ENCODE peak calls at places on chromosomes 6 and 20, in four cellular contexts. One of them, this sample, is unnamed.

GRCh38 chr6:134520181-134521115 is 202.5 kb upstream of the SGK1 start:
- DNase-seq in H9: no peak
- DNase-seq in mesendoderm: no peak
- DNase-seq in IMR-90: peak
- DNase-seq in this sample: no peak

GRCh38 chr6:91063362-91063761 is 476.5 kb upstream of the MAP3K7 start:
- DNase-seq in H9: no peak
- DNase-seq in IMR-90: no peak
- DNase-seq in mesendoderm: no peak
- DNase-seq in this sample: no peak

GRCh38 chr20:22776369-22776768 is 192.0 kb upstream of the FOXA2 start:
- DNase-seq in mesendoderm: no peak
- DNase-seq in IMR-90: no peak
- DNase-seq in H9: no peak
- DNase-seq in this sample: no peak

GRCh38 chr20:10524034-10524476 is 89.0 kb downstream of the SLX4IP start:
- DNase-seq in H9: peak
- DNase-seq in mesendoderm: peak
- DNase-seq in IMR-90: peak
- DNase-seq in this sample: no peak

GRCh38 chr20:58294497-58295455 is 14.7 kb upstream of the RAB22A start:
- DNase-seq in H9: no peak
- DNase-seq in IMR-90: no peak
- DNase-seq in mesendoderm: peak
- DNase-seq in this sample: no peak

GRCh38 chr6:42047790-42048405 is 2.4 kb upstream of the TAF8 start:
- DNase-seq in IMR-90: no peak
- DNase-seq in mesendoderm: no peak
- DNase-seq in H9: no peak
- DNase-seq in this sample: no peak

GRCh38 chr6:37624606-37625574 is 72.8 kb downstream of the MDGA1 start:
- DNase-seq in IMR-90: no peak
- DNase-seq in H9: no peak
- DNase-seq in mesendoderm: no peak
- DNase-seq in this sample: no peak

GRCh38 chr6:32457054-32457453 is 17.4 kb downstream of the HLA-DRA start:
- DNase-seq in H9: no peak
- DNase-seq in IMR-90: no peak
- DNase-seq in mesendoderm: no peak
- DNase-seq in this sample: no peak

GRCh38 chr6:408599-409102 is 17.1 kb downstream of the IRF4 start:
- DNase-seq in mesendoderm: peak
- DNase-seq in IMR-90: peak
- DNase-seq in H9: peak
- DNase-seq in this sample: peak

GRCh38 chr6:96816182-96816888 is 20.9 kb downstream of the GPR63 start:
- DNase-seq in H9: peak
- DNase-seq in mesendoderm: peak
- DNase-seq in IMR-90: peak
- DNase-seq in this sample: no peak

GRCh38 chr6:108589244-108589730 is 28.6 kb downstream of the FOXO3 start:
- DNase-seq in mesendoderm: peak
- DNase-seq in H9: peak
- DNase-seq in IMR-90: peak
- DNase-seq in this sample: peak
- H2BK5ac ChIP-seq in mesendoderm: no peak
- H2BK5ac ChIP-seq in H9: no peak
- H2BK5ac ChIP-seq in IMR-90: peak
- H2BK5ac ChIP-seq in this sample: no peak

GRCh38 chr6:142945071-142945445 is at the start of gene HIVEP2:
- DNase-seq in IMR-90: peak
- DNase-seq in mesendoderm: peak
- DNase-seq in H9: peak
- DNase-seq in this sample: peak

GRCh38 chr6:142946924-142947701 is 2.1 kb upstream of the HIVEP2 start:
- DNase-seq in H9: peak
- DNase-seq in mesendoderm: peak
- DNase-seq in IMR-90: peak
- DNase-seq in this sample: peak

GRCh38 chr6:142945446-142946180 is 637 bp upstream of the HIVEP2 start:
- DNase-seq in H9: no peak
- DNase-seq in IMR-90: no peak
- DNase-seq in mesendoderm: peak
- DNase-seq in this sample: peak

GRCh38 chr6:142947702-142948480 is 2.9 kb upstream of the HIVEP2 start:
- DNase-seq in mesendoderm: no peak
- DNase-seq in H9: no peak
- DNase-seq in IMR-90: no peak
- DNase-seq in this sample: no peak

DNA sequence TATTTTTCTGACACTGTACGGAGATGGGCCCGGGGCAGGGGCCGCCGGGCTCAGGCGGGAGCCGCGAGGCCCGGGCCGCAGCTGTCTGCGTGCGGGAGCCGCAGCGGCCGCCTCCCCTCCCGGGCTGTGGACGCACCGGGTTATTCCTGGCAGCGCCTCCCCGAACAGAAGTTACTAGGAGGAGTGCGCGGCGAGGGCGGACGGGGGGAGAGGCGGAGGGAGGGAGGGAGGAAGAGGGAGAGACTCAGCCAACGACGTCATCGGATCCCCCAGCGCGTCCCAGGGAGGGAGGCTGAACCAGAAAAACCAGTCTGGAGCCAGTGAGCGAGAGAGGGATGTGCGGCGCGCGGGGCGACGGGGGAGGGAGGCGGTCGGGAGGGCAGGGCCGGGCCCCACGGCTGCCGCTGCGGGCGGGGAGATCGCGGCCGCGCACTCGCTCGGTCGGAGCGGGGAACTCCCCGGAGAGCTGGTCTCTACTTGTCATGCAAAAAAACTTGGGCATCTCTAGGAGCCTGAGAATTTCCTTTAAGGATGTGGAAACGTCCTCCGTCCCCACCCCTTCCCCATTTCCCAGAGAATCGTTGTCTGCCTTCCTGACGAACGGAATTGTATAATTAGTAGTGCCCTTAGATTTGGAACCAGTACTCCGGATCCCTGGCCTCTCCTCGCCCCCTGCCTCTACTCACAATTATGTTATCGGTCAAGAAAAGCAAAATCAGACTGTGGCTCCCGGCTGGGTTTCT is 1.4 kb upstream of the HIVEP2 start:
- DNase-seq in H9: peak
- DNase-seq in IMR-90: peak
- DNase-seq in mesendoderm: peak
- DNase-seq in this sample: peak
- H2BK5ac ChIP-seq in H9: peak
- H2BK5ac ChIP-seq in IMR-90: peak
- H2BK5ac ChIP-seq in mesendoderm: peak
- H2BK5ac ChIP-seq in this sample: peak

GRCh38 chr20:37284691-37285124 is 4.7 kb upstream of the MANBAL start:
- DNase-seq in H9: no peak
- DNase-seq in IMR-90: no peak
- DNase-seq in mesendoderm: no peak
- DNase-seq in this sample: no peak

GRCh38 chr20:37283530-37284195 is 5.8 kb upstream of the MANBAL start:
- DNase-seq in H9: no peak
- DNase-seq in IMR-90: no peak
- DNase-seq in mesendoderm: no peak
- DNase-seq in this sample: no peak

GRCh38 chr20:37285664-37286374 is 3.6 kb upstream of the MANBAL start:
- DNase-seq in mesendoderm: no peak
- DNase-seq in IMR-90: no peak
- DNase-seq in H9: no peak
- DNase-seq in this sample: no peak

GRCh38 chr20:37279820-37280219 is 9.6 kb upstream of the MANBAL start:
- DNase-seq in H9: no peak
- DNase-seq in IMR-90: no peak
- DNase-seq in mesendoderm: no peak
- DNase-seq in this sample: no peak

DNA sequence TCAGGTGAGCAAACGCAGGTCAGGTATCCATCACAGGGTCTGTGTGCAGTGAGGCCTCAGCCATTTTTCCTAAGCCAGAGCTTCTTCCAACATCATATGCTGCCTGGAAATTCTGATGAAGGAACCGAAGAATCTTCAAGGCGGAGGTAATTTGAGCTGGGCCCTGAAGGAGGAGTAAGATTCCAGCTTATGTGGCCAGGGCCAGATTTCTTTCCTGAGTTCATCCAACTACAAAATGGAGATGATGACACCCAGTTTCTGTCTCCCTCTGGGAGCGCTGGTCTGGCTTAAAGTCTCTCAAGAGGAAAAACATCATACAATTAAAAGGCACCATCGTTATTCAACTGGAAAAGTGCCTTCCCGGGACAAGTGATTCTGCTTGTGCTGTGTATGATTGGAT is 6.9 kb upstream of the MANBAL start:
- DNase-seq in IMR-90: peak
- DNase-seq in H9: no peak
- DNase-seq in mesendoderm: peak
- DNase-seq in this sample: no peak
- H2BK5ac ChIP-seq in IMR-90: no peak
- H2BK5ac ChIP-seq in H9: no peak
- H2BK5ac ChIP-seq in mesendoderm: no peak
- H2BK5ac ChIP-seq in this sample: no peak

GRCh38 chr6:169425628-169426370 is 172.2 kb upstream of the THBS2 start:
- DNase-seq in H9: no peak
- DNase-seq in IMR-90: no peak
- DNase-seq in mesendoderm: no peak
- DNase-seq in this sample: no peak

GRCh38 chr6:169429001-169429400 is 175.4 kb upstream of the THBS2 start:
- DNase-seq in IMR-90: no peak
- DNase-seq in mesendoderm: no peak
- DNase-seq in H9: no peak
- DNase-seq in this sample: no peak

GRCh38 chr6:169426611-169427010 is 173.0 kb upstream of the THBS2 start:
- DNase-seq in IMR-90: no peak
- DNase-seq in mesendoderm: no peak
- DNase-seq in H9: no peak
- DNase-seq in this sample: no peak

GRCh38 chr6:169428532-169428931 is 174.9 kb upstream of the THBS2 start:
- DNase-seq in H9: no peak
- DNase-seq in IMR-90: no peak
- DNase-seq in mesendoderm: peak
- DNase-seq in this sample: peak

DNA sequence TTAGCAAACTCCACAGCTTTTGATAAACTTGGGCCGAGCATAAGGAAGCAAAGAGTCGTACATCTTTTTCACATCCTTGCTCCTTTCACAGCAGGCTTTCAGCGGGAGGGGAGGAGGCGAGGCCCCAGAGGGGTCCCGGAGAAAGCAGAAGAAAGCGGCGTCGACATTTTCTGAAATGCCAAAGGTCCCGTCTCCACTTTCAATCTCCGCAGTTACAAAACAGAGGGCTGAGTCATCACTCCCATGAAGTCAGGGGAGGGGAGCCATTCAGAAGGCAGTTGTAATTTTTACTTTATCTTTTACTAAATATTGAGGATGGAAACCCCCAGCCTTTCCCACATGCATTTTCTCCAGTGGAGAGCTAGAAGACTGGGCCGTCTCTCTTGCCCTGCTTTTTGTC is 174.2 kb upstream of the THBS2 start:
- DNase-seq in H9: no peak
- DNase-seq in mesendoderm: peak
- DNase-seq in IMR-90: peak
- DNase-seq in this sample: peak
- H2BK5ac ChIP-seq in H9: no peak
- H2BK5ac ChIP-seq in mesendoderm: no peak
- H2BK5ac ChIP-seq in IMR-90: peak
- H2BK5ac ChIP-seq in this sample: peak

GRCh38 chr6:144617231-144618199 is 332.4 kb downstream of the UTRN start:
- DNase-seq in mesendoderm: no peak
- DNase-seq in IMR-90: no peak
- DNase-seq in H9: no peak
- DNase-seq in this sample: no peak
- H2BK5ac ChIP-seq in mesendoderm: no peak
- H2BK5ac ChIP-seq in IMR-90: no peak
- H2BK5ac ChIP-seq in H9: peak
- H2BK5ac ChIP-seq in this sample: no peak

GRCh38 chr6:148743476-148743875 is 3.4 kb upstream of the UST start:
- DNase-seq in IMR-90: no peak
- DNase-seq in H9: no peak
- DNase-seq in mesendoderm: no peak
- DNase-seq in this sample: no peak
- H2BK5ac ChIP-seq in IMR-90: no peak
- H2BK5ac ChIP-seq in H9: no peak
- H2BK5ac ChIP-seq in mesendoderm: no peak
- H2BK5ac ChIP-seq in this sample: no peak

This sample was measured in neuronal stem cell.